ENCODE peak calls at places on chromosomes 7 and 10, in seven cellular contexts. One of them, this sample, is unnamed.

GRCh38 chr7:150994141-150994837 is 3.5 kb downstream of the NOS3 start:
- DNase-seq in PC-3: no peak
- DNase-seq in HCT116: no peak
- DNase-seq in neural progenitor cell: no peak
- DNase-seq in A673: no peak
- DNase-seq in RWPE1: no peak
- DNase-seq in progenitor cell of endocrine pancreas: no peak
- DNase-seq in this sample: no peak

GRCh38 chr10:97320480-97321031 is 1.5 kb downstream of the FRAT1 start:
- DNase-seq in HCT116: no peak
- DNase-seq in PC-3: no peak
- DNase-seq in progenitor cell of endocrine pancreas: no peak
- DNase-seq in RWPE1: no peak
- DNase-seq in neural progenitor cell: no peak
- DNase-seq in A673: no peak
- DNase-seq in this sample: no peak

GRCh38 chr7:148967032-148967372 is 61.3 kb downstream of the PDIA4 start:
- DNase-seq in neural progenitor cell: no peak
- DNase-seq in HCT116: no peak
- DNase-seq in PC-3: no peak
- DNase-seq in A673: no peak
- DNase-seq in progenitor cell of endocrine pancreas: no peak
- DNase-seq in RWPE1: no peak
- DNase-seq in this sample: no peak

GRCh38 chr10:91536101-91536500 is 96.8 kb downstream of the PPP1R3C start:
- DNase-seq in RWPE1: no peak
- DNase-seq in A673: no peak
- DNase-seq in progenitor cell of endocrine pancreas: no peak
- DNase-seq in neural progenitor cell: no peak
- DNase-seq in HCT116: no peak
- DNase-seq in PC-3: no peak
- DNase-seq in this sample: no peak

GRCh38 chr7:136405931-136406777 is 429.0 kb upstream of the MTPN start:
- DNase-seq in neural progenitor cell: peak
- DNase-seq in RWPE1: peak
- DNase-seq in A673: peak
- DNase-seq in progenitor cell of endocrine pancreas: peak
- DNase-seq in HCT116: peak
- DNase-seq in PC-3: peak
- DNase-seq in this sample: no peak

GRCh38 chr7:73766556-73767229 is 3.4 kb downstream of the CLDN3 start:
- DNase-seq in progenitor cell of endocrine pancreas: no peak
- DNase-seq in PC-3: no peak
- DNase-seq in neural progenitor cell: peak
- DNase-seq in RWPE1: no peak
- DNase-seq in HCT116: no peak
- DNase-seq in A673: no peak
- DNase-seq in this sample: no peak

GRCh38 chr7:139823855-139824670 is 5.0 kb upstream of the TBXAS1 start:
- DNase-seq in progenitor cell of endocrine pancreas: no peak
- DNase-seq in HCT116: no peak
- DNase-seq in PC-3: no peak
- DNase-seq in A673: no peak
- DNase-seq in neural progenitor cell: no peak
- DNase-seq in RWPE1: no peak
- DNase-seq in this sample: no peak

GRCh38 chr7:74633451-74633921 is 24.0 kb upstream of the GTF2I start:
- DNase-seq in neural progenitor cell: no peak
- DNase-seq in HCT116: no peak
- DNase-seq in A673: no peak
- DNase-seq in PC-3: no peak
- DNase-seq in RWPE1: no peak
- DNase-seq in progenitor cell of endocrine pancreas: no peak
- DNase-seq in this sample: no peak

GRCh38 chr10:62582804-62583208 is 208.6 kb downstream of the ZNF365 start:
- DNase-seq in HCT116: no peak
- DNase-seq in progenitor cell of endocrine pancreas: no peak
- DNase-seq in A673: peak
- DNase-seq in neural progenitor cell: no peak
- DNase-seq in RWPE1: peak
- DNase-seq in PC-3: peak
- DNase-seq in this sample: no peak

GRCh38 chr7:7424151-7424873 is 111.4 kb downstream of the COL28A1 start:
- DNase-seq in PC-3: peak
- DNase-seq in neural progenitor cell: peak
- DNase-seq in RWPE1: peak
- DNase-seq in A673: peak
- DNase-seq in progenitor cell of endocrine pancreas: peak
- DNase-seq in HCT116: peak
- DNase-seq in this sample: peak

GRCh38 chr7:91784469-91784868 is 96.0 kb downstream of the MTERF1 start:
- DNase-seq in RWPE1: peak
- DNase-seq in neural progenitor cell: no peak
- DNase-seq in progenitor cell of endocrine pancreas: no peak
- DNase-seq in A673: peak
- DNase-seq in HCT116: peak
- DNase-seq in PC-3: peak
- DNase-seq in this sample: no peak

GRCh38 chr10:14603539-14604102 is 171.1 kb downstream of the FAM107B start:
- DNase-seq in neural progenitor cell: peak
- DNase-seq in HCT116: no peak
- DNase-seq in RWPE1: no peak
- DNase-seq in progenitor cell of endocrine pancreas: peak
- DNase-seq in A673: peak
- DNase-seq in PC-3: peak
- DNase-seq in this sample: no peak

GRCh38 chr7:149616898-149617297 is 119.3 kb upstream of the ZNF746 start:
- DNase-seq in progenitor cell of endocrine pancreas: no peak
- DNase-seq in RWPE1: no peak
- DNase-seq in A673: no peak
- DNase-seq in HCT116: no peak
- DNase-seq in PC-3: no peak
- DNase-seq in neural progenitor cell: no peak
- DNase-seq in this sample: no peak

GRCh38 chr7:112938895-112939588 is 147.6 kb downstream of the GPR85 start:
- DNase-seq in PC-3: no peak
- DNase-seq in neural progenitor cell: peak
- DNase-seq in progenitor cell of endocrine pancreas: peak
- DNase-seq in A673: peak
- DNase-seq in RWPE1: peak
- DNase-seq in HCT116: no peak
- DNase-seq in this sample: no peak

GRCh38 chr10:110077436-110078120 is 69.8 kb downstream of the ADD3 start:
- DNase-seq in A673: no peak
- DNase-seq in neural progenitor cell: no peak
- DNase-seq in progenitor cell of endocrine pancreas: no peak
- DNase-seq in PC-3: no peak
- DNase-seq in HCT116: no peak
- DNase-seq in RWPE1: no peak
- DNase-seq in this sample: no peak

GRCh38 chr10:1733720-1734119 is 3.6 kb downstream of the ADARB2 start:
- DNase-seq in neural progenitor cell: no peak
- DNase-seq in RWPE1: no peak
- DNase-seq in PC-3: no peak
- DNase-seq in A673: no peak
- DNase-seq in progenitor cell of endocrine pancreas: no peak
- DNase-seq in HCT116: no peak
- DNase-seq in this sample: no peak

DNA sequence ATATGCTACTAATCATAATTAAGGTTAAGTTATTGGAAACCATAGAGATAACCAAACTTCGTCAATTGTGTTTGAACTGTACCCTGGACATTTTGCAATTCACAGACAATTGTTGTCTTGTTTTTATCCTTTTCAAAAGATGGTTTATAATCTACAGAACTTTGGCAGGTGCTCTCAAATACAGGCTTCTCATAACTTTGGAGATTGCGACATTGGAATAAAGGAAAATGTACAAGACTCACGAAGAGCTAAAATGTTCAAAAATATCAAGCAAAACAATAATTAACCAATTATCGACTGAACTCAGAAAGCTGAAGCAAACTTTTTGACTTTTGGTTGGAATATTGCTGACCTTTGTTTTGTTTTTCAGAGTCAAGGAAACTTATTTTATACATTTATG is 88.4 kb upstream of the GPR22 start:
- DNase-seq in neural progenitor cell: no peak
- DNase-seq in RWPE1: no peak
- DNase-seq in HCT116: no peak
- DNase-seq in A673: no peak
- DNase-seq in progenitor cell of endocrine pancreas: no peak
- DNase-seq in PC-3: no peak
- DNase-seq in this sample: no peak
- TF ChIP-seq CTCF in neural progenitor cell: no peak
- TF ChIP-seq CTCF in RWPE1: no peak
- TF ChIP-seq CTCF in HCT116: no peak
- TF ChIP-seq CTCF in A673: no peak
- TF ChIP-seq CTCF in progenitor cell of endocrine pancreas: no peak
- TF ChIP-seq CTCF in PC-3: no peak
- TF ChIP-seq CTCF in this sample: no peak

DNA sequence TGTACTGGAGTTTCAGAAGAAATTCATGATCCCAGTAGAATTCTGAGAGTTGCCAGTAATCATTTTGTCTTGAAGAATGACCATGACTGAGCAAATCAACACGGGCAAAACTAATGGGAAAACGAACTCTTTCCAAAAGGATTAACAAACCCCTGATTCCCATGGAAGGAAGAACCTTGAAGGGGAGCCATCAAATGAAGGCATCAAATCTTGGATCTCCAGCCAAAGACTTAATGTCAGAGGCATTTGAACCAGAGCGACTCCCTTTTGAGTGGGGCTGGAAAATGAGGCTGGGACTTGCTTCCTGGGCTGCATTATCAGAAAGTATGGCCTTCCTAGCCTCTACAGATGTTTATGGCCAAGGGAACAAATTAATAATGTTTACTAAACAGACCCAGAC is 364.4 kb upstream of the PRKCQ start:
- DNase-seq in progenitor cell of endocrine pancreas: no peak
- DNase-seq in A673: no peak
- DNase-seq in RWPE1: no peak
- DNase-seq in PC-3: no peak
- DNase-seq in HCT116: no peak
- DNase-seq in neural progenitor cell: no peak
- DNase-seq in this sample: no peak
- TF ChIP-seq CTCF in progenitor cell of endocrine pancreas: no peak
- TF ChIP-seq CTCF in A673: no peak
- TF ChIP-seq CTCF in RWPE1: no peak
- TF ChIP-seq CTCF in PC-3: no peak
- TF ChIP-seq CTCF in HCT116: no peak
- TF ChIP-seq CTCF in neural progenitor cell: no peak
- TF ChIP-seq CTCF in this sample: no peak

DNA sequence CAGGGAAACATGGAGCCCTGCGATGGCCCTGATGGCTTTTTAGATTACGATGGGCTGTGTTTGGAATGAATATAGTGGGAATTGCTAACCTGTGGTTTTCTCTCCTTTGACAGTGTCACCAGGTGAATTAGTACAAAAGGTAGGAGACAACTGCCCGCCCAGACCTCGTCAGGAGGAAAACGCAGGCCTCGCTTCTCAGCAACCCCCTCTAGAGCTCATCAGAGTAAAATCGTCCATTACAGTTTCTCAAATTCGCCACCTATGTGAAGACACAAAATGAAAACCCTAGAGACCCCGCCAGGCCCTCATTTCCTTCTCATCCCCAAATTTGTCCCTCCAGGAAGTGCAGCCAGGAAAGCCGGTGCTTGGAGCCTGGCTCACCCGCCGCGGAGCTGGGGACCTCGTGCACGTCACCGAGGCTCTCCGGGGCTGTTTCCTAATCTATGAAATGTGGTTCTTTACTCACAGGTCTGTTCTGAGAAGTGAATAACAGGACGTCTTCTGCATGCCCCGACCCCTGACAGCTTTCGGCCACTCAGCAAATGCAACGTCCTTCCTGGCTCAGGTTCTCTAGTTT is 143.7 kb downstream of the VIPR2 start:
- DNase-seq in RWPE1: no peak
- DNase-seq in PC-3: no peak
- DNase-seq in progenitor cell of endocrine pancreas: no peak
- DNase-seq in neural progenitor cell: no peak
- DNase-seq in HCT116: no peak
- DNase-seq in A673: no peak
- DNase-seq in this sample: no peak
- TF ChIP-seq CTCF in RWPE1: no peak
- TF ChIP-seq CTCF in PC-3: peak
- TF ChIP-seq CTCF in progenitor cell of endocrine pancreas: no peak
- TF ChIP-seq CTCF in neural progenitor cell: peak
- TF ChIP-seq CTCF in HCT116: peak
- TF ChIP-seq CTCF in A673: no peak
- TF ChIP-seq CTCF in this sample: no peak

GRCh38 chr7:116524609-116525297 is at the start of gene CAV1:
- DNase-seq in RWPE1: peak
- DNase-seq in PC-3: peak
- DNase-seq in A673: peak
- DNase-seq in HCT116: peak
- DNase-seq in progenitor cell of endocrine pancreas: peak
- DNase-seq in neural progenitor cell: peak
- DNase-seq in this sample: peak
- TF ChIP-seq CTCF in RWPE1: peak
- TF ChIP-seq CTCF in PC-3: no peak
- TF ChIP-seq CTCF in A673: no peak
- TF ChIP-seq CTCF in HCT116: peak
- TF ChIP-seq CTCF in progenitor cell of endocrine pancreas: no peak
- TF ChIP-seq CTCF in neural progenitor cell: no peak
- TF ChIP-seq CTCF in this sample: no peak

DNA sequence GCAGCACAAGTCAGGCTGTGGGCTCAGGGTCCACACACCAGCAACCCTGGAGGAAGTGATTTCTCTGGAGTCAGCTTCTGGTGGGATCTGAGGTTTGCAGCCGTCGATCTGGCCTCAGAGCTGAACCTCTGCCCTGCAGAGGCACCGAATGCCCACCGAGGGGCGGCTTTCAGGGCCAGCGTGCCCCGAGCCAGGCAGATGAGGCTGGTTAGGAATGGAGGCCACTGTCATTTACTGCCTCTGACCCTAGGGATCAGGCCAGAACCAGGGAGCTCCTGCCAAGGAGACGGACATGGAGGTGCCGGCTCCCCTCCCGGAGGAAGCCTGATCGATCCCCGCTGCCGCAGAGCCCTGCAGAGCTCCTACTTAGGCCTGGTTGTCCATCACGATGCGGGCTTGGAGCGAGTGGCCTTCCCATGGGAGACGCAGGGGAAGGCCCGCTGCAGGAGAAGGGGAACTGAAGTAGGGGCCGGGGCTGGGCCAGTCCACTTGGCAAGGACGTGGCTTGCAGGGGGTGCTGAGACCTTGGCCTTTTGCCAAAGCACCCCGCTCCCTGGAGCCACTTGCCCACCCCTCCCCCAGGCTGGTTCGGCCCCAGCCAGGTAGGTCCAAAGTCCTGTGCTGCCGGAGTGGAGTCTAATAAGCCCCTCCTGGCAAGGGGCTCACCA is 19.6 kb upstream of the ELFN1 start:
- DNase-seq in A673: no peak
- DNase-seq in progenitor cell of endocrine pancreas: no peak
- DNase-seq in HCT116: no peak
- DNase-seq in RWPE1: no peak
- DNase-seq in PC-3: no peak
- DNase-seq in neural progenitor cell: no peak
- DNase-seq in this sample: no peak
- TF ChIP-seq CTCF in A673: no peak
- TF ChIP-seq CTCF in progenitor cell of endocrine pancreas: no peak
- TF ChIP-seq CTCF in HCT116: no peak
- TF ChIP-seq CTCF in RWPE1: no peak
- TF ChIP-seq CTCF in PC-3: no peak
- TF ChIP-seq CTCF in neural progenitor cell: no peak
- TF ChIP-seq CTCF in this sample: no peak